ENCODE peak calls at places on chromosomes 16 and 17, in seven cellular contexts. X is NCI-H2107; G is MG63; Y is epithelial cell of prostate; F is ecto neural progenitor cell; O is activated CD4-positive, CD25-positive, alpha-beta regulatory T cell; Q is stimulated activated CD8-positive, alpha-beta memory T cell treated with anti-CD3 and anti-CD28 coated beads, Interleukin-7, amount 100 ng/mL, for 1 hour. I is an unnamed sample.

GRCh38 chr16:54883358-54883757 is 47.3 kb upstream of the IRX5 start:
- DNase-seq in X (no peak), G (no peak), Y (no peak), F (no peak), O (no peak), Q (no peak), I (no peak)

GRCh38 chr17:68456529-68457167 is 648 bp downstream of the WIPI1 start:
- DNase-seq in X (no peak), G (peak), Y (peak), F (peak), O (no peak), Q (no peak), I (no peak)

GRCh38 chr17:67629963-67630320 is 87.8 kb upstream of the NOL11 start:
- DNase-seq in X (peak), G (no peak), Y (no peak), F (no peak), O (no peak), Q (no peak), I (peak)

GRCh38 chr16:49639739-49640388 is 216.0 kb downstream of the ZNF423 start:
- DNase-seq in X (no peak), G (peak), Y (no peak), F (peak), O (no peak), Q (no peak), I (no peak)

GRCh38 chr16:5228369-5228768 is 130.8 kb upstream of the EEF2KMT start:
- DNase-seq in X (no peak), G (no peak), Y (no peak), F (peak), O (no peak), Q (no peak), I (no peak)

GRCh38 chr17:1137465-1137894 is 42.3 kb downstream of the ABR start:
- DNase-seq in X (no peak), G (no peak), Y (peak), F (no peak), O (no peak), Q (no peak), I (no peak)

GRCh38 chr17:47946929-47947397 is 5.6 kb downstream of the PNPO start:
- DNase-seq in X (peak), G (peak), Y (peak), F (peak), O (peak), Q (peak), I (peak)

GRCh38 chr16:16016388-16016964 is 67.1 kb downstream of the ABCC1 start:
- DNase-seq in X (no peak), G (no peak), Y (no peak), F (no peak), O (no peak), Q (no peak), I (no peak)

GRCh38 chr17:45963889-45964288 is 35.2 kb upstream of the STH start:
- DNase-seq in X (peak), G (no peak), Y (no peak), F (no peak), O (no peak), Q (no peak), I (no peak)

GRCh38 chr17:67272312-67273050 is 27.5 kb upstream of the HELZ start:
- DNase-seq in X (no peak), G (no peak), Y (no peak), F (no peak), O (no peak), Q (no peak), I (no peak)

GRCh38 chr16:81695431-81695890 is 83.6 kb upstream of the PLCG2 start:
- DNase-seq in X (no peak), G (no peak), Y (no peak), F (no peak), O (no peak), Q (no peak), I (no peak)